ENCODE peak calls at places on chromosome 9, in six cellular contexts. C, D, Z, Y, L and I are unnamed samples.

GRCh38 chr9:1722404-1722803 is 292.7 kb upstream of the SMARCA2 start:
- DNase-seq in C (no peak), D (no peak), Z (no peak), Y (no peak), L (peak; percentile 7), I (no peak)

GRCh38 chr9:71285191-71285656 is 163.8 kb upstream of the TRPM3 start:
- DNase-seq in C (peak; percentile 81), D (peak; percentile 35), Z (peak; percentile 32), Y (peak; percentile 75), L (peak; percentile 72), I (peak; percentile 65)

GRCh38 chr9:116355153-116355827 is 201.7 kb downstream of the PAPPA start:
- DNase-seq in C (peak; percentile 45), D (peak; percentile 63), Z (no peak), Y (no peak), L (no peak), I (no peak)

GRCh38 chr9:24939099-24939850 is 393.6 kb upstream of the IZUMO3 start:
- DNase-seq in C (no peak), D (no peak), Z (peak; percentile 23), Y (no peak), L (no peak), I (peak; percentile 66)

GRCh38 chr9:72271617-72272478 is 93.2 kb downstream of the ZFAND5 start:
- DNase-seq in C (peak; percentile 73), D (peak; percentile 13), Z (peak; percentile 50), Y (peak; percentile 57), L (peak; percentile 70), I (peak; percentile 53)

GRCh38 chr9:123041498-123041897 is 8.0 kb downstream of the GPR21 start:
- DNase-seq in C (no peak), D (no peak), Z (no peak), Y (no peak), L (no peak), I (no peak)

GRCh38 chr9:94919376-94920098 is 193.0 kb downstream of the AOPEP start:
- DNase-seq in C (no peak), D (peak; percentile 81), Z (no peak), Y (no peak), L (no peak), I (no peak)

GRCh38 chr9:106479679-106480078 is 383.3 kb upstream of the ZNF462 start:
- DNase-seq in C (no peak), D (peak; percentile 3), Z (no peak), Y (no peak), L (no peak), I (no peak)

GRCh38 chr9:91809581-91810285 is 140.3 kb downstream of the ROR2 start:
- DNase-seq in C (no peak), D (peak; percentile 48), Z (no peak), Y (no peak), L (no peak), I (no peak)

GRCh38 chr9:21968331-21969010 is 25.7 kb downstream of the CDKN2A start:
- DNase-seq in C (peak; percentile 73), D (no peak), Z (peak; percentile 68), Y (peak; percentile 43), L (no peak), I (no peak)

GRCh38 chr9:111728617-111729366 is 65.9 kb downstream of the SHOC1 start:
- DNase-seq in C (no peak), D (peak; percentile 96), Z (no peak), Y (no peak), L (peak; percentile 15), I (no peak)

GRCh38 chr9:113556877-113557593 is 93.5 kb downstream of the RGS3 start:
- DNase-seq in C (no peak), D (peak; percentile 44), Z (no peak), Y (no peak), L (no peak), I (no peak)

GRCh38 chr9:112355305-112355953 is 22.0 kb upstream of the PTBP3 start:
- DNase-seq in C (no peak), D (no peak), Z (no peak), Y (no peak), L (no peak), I (no peak)

GRCh38 chr9:100286257-100286656 is 66.5 kb downstream of the TEX10 start:
- DNase-seq in C (no peak), D (no peak), Z (no peak), Y (no peak), L (no peak), I (no peak)

GRCh38 chr9:16100596-16101091 is 547.8 kb downstream of the CCDC171 start:
- DNase-seq in C (peak; percentile 32), D (no peak), Z (no peak), Y (no peak), L (no peak), I (no peak)

GRCh38 chr9:121885345-121885901 is 207.7 kb downstream of the TTLL11 start:
- DNase-seq in C (no peak), D (peak; percentile 93), Z (no peak), Y (no peak), L (peak; percentile 6), I (no peak)

GRCh38 chr9:17349816-17350215 is 215.0 kb downstream of the CNTLN start:
- DNase-seq in C (no peak), D (peak; percentile 69), Z (no peak), Y (no peak), L (no peak), I (no peak)

GRCh38 chr9:124858330-124859046 is 3.3 kb downstream of the RPL35 start:
- DNase-seq in C (no peak), D (no peak), Z (no peak), Y (no peak), L (no peak), I (no peak)

GRCh38 chr9:124860582-124861341 is 995 bp downstream of the RPL35 start:
- DNase-seq in C (no peak), D (no peak), Z (no peak), Y (no peak), L (peak; percentile 56), I (no peak)

GRCh38 chr9:124861342-124862229 is at the start of the genes ARPC5L and RPL35:
- DNase-seq in C (peak; percentile 98), D (peak; percentile 83), Z (peak; percentile 100), Y (peak; percentile 91), L (peak; percentile 95), I (peak; percentile 97)

GRCh38 chr9:124859803-124860581 is 1.8 kb downstream of the RPL35 start:
- DNase-seq in C (no peak), D (no peak), Z (no peak), Y (no peak), L (no peak), I (no peak)

GRCh38 chr9:124863371-124863831 is 1.5 kb downstream of the ARPC5L start:
- DNase-seq in C (no peak), D (no peak), Z (no peak), Y (no peak), L (peak; percentile 85), I (no peak)
- H3K4me3 ChIP-seq in C (no peak overlapping the region), D (no peak overlapping the region), Z (no peak overlapping the region), Y (no peak overlapping the region), L (no peak overlapping the region), I (no peak overlapping the region)

GRCh38 chr9:88074931-88075330 is 63.3 kb downstream of the SPATA31C2 start:
- DNase-seq in C (no peak), D (no peak), Z (no peak), Y (no peak), L (no peak), I (no peak)

GRCh38 chr9:88077071-88077617 is 61.1 kb downstream of the SPATA31C2 start:
- DNase-seq in C (no peak), D (no peak), Z (no peak), Y (no peak), L (no peak), I (peak; percentile 28)

GRCh38 chr9:88075966-88076285 is 62.3 kb downstream of the SPATA31C2 start:
- DNase-seq in C (no peak), D (no peak), Z (no peak), Y (peak; percentile 36), L (no peak), I (no peak)

GRCh38 chr9:88072831-88073365 is 65.4 kb downstream of the SPATA31C2 start:
- DNase-seq in C (no peak), D (peak; percentile 22), Z (no peak), Y (no peak), L (no peak), I (no peak)

DNA sequence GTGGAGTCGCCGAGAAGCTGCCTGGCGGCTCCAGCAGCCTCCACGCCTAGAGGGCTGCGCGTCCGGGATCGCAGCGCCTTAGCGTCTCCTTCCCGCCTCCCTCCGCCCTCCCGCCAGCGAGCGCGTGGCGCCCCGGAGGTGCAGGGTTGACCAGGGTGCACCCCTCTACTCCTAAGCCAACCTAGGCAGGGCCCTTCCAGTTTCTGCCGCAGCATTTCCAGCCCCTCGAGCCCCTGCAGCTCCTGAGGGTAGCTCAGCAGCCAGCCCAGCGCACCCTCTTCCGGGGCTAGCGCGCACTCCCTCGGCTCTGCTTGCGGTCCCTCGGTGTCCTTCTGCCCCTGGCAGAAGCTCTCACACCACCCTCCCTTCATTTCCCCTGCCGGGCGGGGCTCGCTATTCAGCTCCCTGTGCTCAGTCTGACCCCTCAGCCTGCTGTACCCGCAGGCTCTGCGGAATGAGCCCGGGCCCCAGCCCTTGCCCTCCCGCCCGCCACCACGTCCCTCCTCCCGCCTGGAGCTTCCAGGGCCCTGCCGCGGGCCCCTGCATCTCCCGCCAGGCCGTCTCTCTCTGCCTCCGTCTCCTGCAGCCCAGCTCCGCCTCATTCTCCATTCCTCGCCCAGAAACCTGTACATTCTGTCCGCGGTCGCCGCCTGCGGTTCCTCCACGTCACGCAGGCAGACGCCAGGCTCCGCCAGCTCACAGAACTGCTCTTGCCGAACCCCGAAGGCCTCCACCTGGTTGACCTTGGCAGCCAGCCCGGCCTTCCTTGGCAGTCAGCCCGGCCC is 61.8 kb downstream of the SPATA31C2 start:
- DNase-seq in C (peak; percentile 83), D (peak; percentile 85), Z (peak; percentile 91), Y (peak; percentile 54), L (peak; percentile 93), I (peak; percentile 91)
- H3K4me3 ChIP-seq in C (peak overlapping the region; percentile 59), D (peak overlapping the region; percentile 64), Z (peak overlapping the region; percentile 59), Y (peak overlapping the region; percentile 81), L (peak overlapping the region; percentile 71), I (peak overlapping the region; percentile 70)

GRCh38 chr9:97959585-97959984 is 21.6 kb upstream of the HEMGN start:
- DNase-seq in C (no peak), D (no peak), Z (no peak), Y (no peak), L (no peak), I (no peak)

GRCh38 chr9:97962575-97962974 is 20.6 kb upstream of the ANP32B start:
- DNase-seq in C (no peak), D (no peak), Z (no peak), Y (no peak), L (no peak), I (no peak)

GRCh38 chr9:97966493-97966892 is 16.6 kb upstream of the ANP32B start:
- DNase-seq in C (no peak), D (no peak), Z (no peak), Y (no peak), L (no peak), I (no peak)

GRCh38 chr9:97964901-97965300 is 18.2 kb upstream of the ANP32B start:
- DNase-seq in C (no peak), D (no peak), Z (no peak), Y (no peak), L (no peak), I (no peak)

DNA sequence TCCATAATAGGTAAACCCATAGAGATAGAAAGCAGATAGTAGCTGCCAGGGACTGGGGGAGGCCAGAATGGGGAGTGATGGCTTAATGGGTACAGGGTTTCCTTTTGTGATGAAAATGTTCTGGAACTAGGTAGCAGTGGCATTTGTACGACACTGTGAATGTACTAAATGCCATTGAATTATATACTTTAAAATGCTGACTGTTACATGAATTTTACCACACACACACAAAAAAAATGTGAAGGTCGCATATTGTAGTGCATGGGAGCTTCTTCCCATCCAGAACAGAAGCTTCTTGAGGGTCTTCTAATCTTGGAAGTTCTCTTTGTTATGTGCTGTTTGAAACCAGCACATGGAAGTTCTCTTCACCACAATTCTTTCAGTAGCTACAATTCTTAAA is 19.9 kb upstream of the ANP32B start:
- DNase-seq in C (no peak), D (no peak), Z (no peak), Y (no peak), L (no peak), I (no peak)
- H3K4me3 ChIP-seq in C (no peak overlapping the region), D (no peak overlapping the region), Z (no peak overlapping the region), Y (no peak overlapping the region), L (no peak overlapping the region), I (no peak overlapping the region)

GRCh38 chr9:132591751-132592314 is 9.4 kb downstream of the BARHL1 start:
- DNase-seq in C (peak; percentile 70), D (no peak), Z (no peak), Y (no peak), L (no peak), I (no peak)
- H3K4me3 ChIP-seq in C (peak overlapping the region; percentile 46), D (no peak overlapping the region), Z (no peak overlapping the region), Y (no peak overlapping the region), L (no peak overlapping the region), I (no peak overlapping the region)